ENCODE peak calls at places on chromosomes 3 and 15, in ten cellular contexts. L is progenitor cell of endocrine pancreas, V is HFF-Myc, X is GM13977, B is cardiac fibroblast, M is A549, E is mammary epithelial cell, J is left ventricle myocardium inferior, G is fibroblast of villous mesenchyme, W is type B pancreatic cell. K is an unnamed sample.

GRCh38 chr3:73508330-73508954 is 116.3 kb downstream of the PDZRN3 start:
- DNase-seq in L (no peak), V (peak), X (peak), B (peak), M (peak), E (peak), J (no peak), G (peak), W (no peak), K (no peak)

GRCh38 chr15:79179108-79179561 is 88.6 kb upstream of the RASGRF1 start:
- DNase-seq in L (no peak), V (no peak), X (no peak), B (no peak), M (peak), E (peak), J (no peak), G (peak), W (no peak), K (no peak)

GRCh38 chr3:151875759-151876158 is 2.3 kb downstream of the SUCNR1 start:
- DNase-seq in L (no peak), V (no peak), X (no peak), B (no peak), M (peak), E (no peak), J (no peak), G (no peak), W (no peak), K (no peak)

GRCh38 chr3:127689266-127689860 is 16.6 kb downstream of the ABTB1 start:
- DNase-seq in L (no peak), V (no peak), X (no peak), B (no peak), M (no peak), E (no peak), J (peak), G (no peak), W (no peak), K (no peak)

GRCh38 chr15:69468241-69469121 is 15.9 kb downstream of the RPLP1 start:
- DNase-seq in L (no peak), V (no peak), X (peak), B (no peak), M (no peak), E (peak), J (no peak), G (peak), W (no peak), K (no peak)

GRCh38 chr3:194342861-194343560 is 8.1 kb downstream of the CPN2 start:
- DNase-seq in L (no peak), V (no peak), X (no peak), B (no peak), M (no peak), E (no peak), J (no peak), G (no peak), W (no peak), K (no peak)

GRCh38 chr3:87206070-87206469 is 21.0 kb upstream of the CHMP2B start:
- DNase-seq in L (no peak), V (peak), X (no peak), B (peak), M (peak), E (peak), J (no peak), G (peak), W (no peak), K (no peak)

GRCh38 chr15:59311245-59311644 is 61.4 kb downstream of the MYO1E start:
- DNase-seq in L (no peak), V (no peak), X (no peak), B (no peak), M (no peak), E (no peak), J (no peak), G (no peak), W (no peak), K (no peak)

GRCh38 chr3:57512174-57512573 is 32.0 kb downstream of the DNAH12 start:
- DNase-seq in L (no peak), V (no peak), X (no peak), B (peak), M (no peak), E (no peak), J (no peak), G (peak), W (no peak), K (no peak)

GRCh38 chr3:4994823-4995499 is 15.7 kb downstream of the BHLHE40 start:
- DNase-seq in L (no peak), V (no peak), X (no peak), B (peak), M (peak), E (peak), J (peak), G (peak), W (peak), K (no peak)

GRCh38 chr3:123258811-123259420 is 57.2 kb downstream of the SEC22A start:
- DNase-seq in L (no peak), V (peak), X (no peak), B (peak), M (peak), E (peak), J (no peak), G (peak), W (no peak), K (no peak)

GRCh38 chr15:30940359-30940758 is 36.6 kb downstream of the FAN1 start:
- DNase-seq in L (no peak), V (no peak), X (no peak), B (no peak), M (peak), E (no peak), J (no peak), G (no peak), W (no peak), K (no peak)

GRCh38 chr3:12193485-12194165 is 34.9 kb upstream of the TIMP4 start:
- DNase-seq in L (no peak), V (peak), X (peak), B (peak), M (peak), E (peak), J (no peak), G (peak), W (no peak), K (no peak)

GRCh38 chr15:44595246-44595645 is 58.3 kb downstream of the EIF3J start:
- DNase-seq in L (no peak), V (no peak), X (no peak), B (no peak), M (no peak), E (no peak), J (no peak), G (peak), W (no peak), K (no peak)

GRCh38 chr15:53072077-53072476 is 281.9 kb upstream of the ONECUT1 start:
- DNase-seq in L (peak), V (peak), X (no peak), B (peak), M (peak), E (peak), J (no peak), G (no peak), W (peak), K (no peak)

GRCh38 chr15:40353697-40354096 is 2.9 kb downstream of the PHGR1 start:
- DNase-seq in L (no peak), V (no peak), X (no peak), B (no peak), M (no peak), E (no peak), J (no peak), G (no peak), W (no peak), K (no peak)

GRCh38 chr3:73815966-73816365 is 191.2 kb upstream of the PDZRN3 start:
- DNase-seq in L (no peak), V (no peak), X (no peak), B (no peak), M (no peak), E (peak), J (no peak), G (no peak), W (no peak), K (no peak)

GRCh38 chr3:59894425-59895146 is 844.8 kb upstream of the CFAP20DC start:
- DNase-seq in L (no peak), V (no peak), X (no peak), B (no peak), M (no peak), E (no peak), J (no peak), G (no peak), W (no peak), K (no peak)

GRCh38 chr3:170493712-170494182 is 75.1 kb downstream of the CLDN11 start:
- DNase-seq in L (no peak), V (no peak), X (no peak), B (peak), M (peak), E (peak), J (no peak), G (peak), W (no peak), K (no peak)

GRCh38 chr15:74315626-74316025 is 51.8 kb downstream of the CYP11A1 start:
- DNase-seq in L (no peak), V (no peak), X (no peak), B (no peak), M (no peak), E (no peak), J (peak), G (no peak), W (no peak), K (no peak)

GRCh38 chr3:61790411-61790810 is 229.0 kb downstream of the PTPRG start:
- DNase-seq in L (no peak), V (no peak), X (no peak), B (no peak), M (no peak), E (no peak), J (no peak), G (no peak), W (no peak), K (no peak)

GRCh38 chr3:26460975-26461374 is 161.6 kb upstream of the LRRC3B start:
- DNase-seq in L (no peak), V (no peak), X (no peak), B (no peak), M (no peak), E (no peak), J (no peak), G (no peak), W (no peak), K (no peak)

GRCh38 chr3:170745211-170745718 is 124.7 kb downstream of the RPL22L1 start:
- DNase-seq in L (no peak), V (peak), X (no peak), B (peak), M (no peak), E (peak), J (no peak), G (peak), W (no peak), K (no peak)

GRCh38 chr3:36494461-36495109 is 114.3 kb downstream of the STAC start:
- DNase-seq in L (no peak), V (no peak), X (no peak), B (peak), M (peak), E (peak), J (no peak), G (peak), W (no peak), K (no peak)

GRCh38 chr3:6262035-6262434 is 598.9 kb upstream of the GRM7 start:
- DNase-seq in L (no peak), V (no peak), X (no peak), B (no peak), M (no peak), E (no peak), J (no peak), G (no peak), W (no peak), K (no peak)

GRCh38 chr3:42010530-42010929 is 48.6 kb upstream of the ULK4 start:
- DNase-seq in L (no peak), V (no peak), X (no peak), B (no peak), M (no peak), E (no peak), J (no peak), G (no peak), W (no peak), K (no peak)

GRCh38 chr15:101641894-101642293 is 10.3 kb downstream of the TM2D3 start:
- DNase-seq in L (no peak), V (no peak), X (no peak), B (peak), M (no peak), E (peak), J (no peak), G (peak), W (no peak), K (no peak)

GRCh38 chr3:148718982-148719862 is 21.5 kb downstream of the AGTR1 start:
- DNase-seq in L (no peak), V (no peak), X (no peak), B (peak), M (peak), E (no peak), J (no peak), G (peak), W (no peak), K (no peak)

GRCh38 chr15:73723146-73723545 is 30.0 kb downstream of the INSYN1 start:
- DNase-seq in L (no peak), V (no peak), X (no peak), B (no peak), M (no peak), E (no peak), J (no peak), G (no peak), W (no peak), K (no peak)

GRCh38 chr3:71048948-71049347 is 534.6 kb downstream of the FOXP1 start:
- DNase-seq in L (no peak), V (no peak), X (no peak), B (no peak), M (peak), E (no peak), J (no peak), G (peak), W (no peak), K (no peak)

GRCh38 chr3:146476094-146476740 is 6.9 kb upstream of the PLSCR2 start:
- DNase-seq in L (no peak), V (no peak), X (no peak), B (no peak), M (no peak), E (no peak), J (no peak), G (no peak), W (no peak), K (no peak)

GRCh38 chr15:69909719-69910444 is 187.8 kb downstream of the TLE3 start:
- DNase-seq in L (no peak), V (no peak), X (no peak), B (no peak), M (peak), E (no peak), J (no peak), G (no peak), W (no peak), K (no peak)

GRCh38 chr3:126337980-126338651 is 19.1 kb downstream of the KLF15 start:
- DNase-seq in L (no peak), V (no peak), X (no peak), B (no peak), M (no peak), E (no peak), J (no peak), G (no peak), W (peak), K (no peak)

GRCh38 chr3:181709537-181710279 is 2.0 kb upstream of the SOX2 start:
- DNase-seq in L (peak), V (peak), X (peak), B (peak), M (peak), E (peak), J (peak), G (peak), W (peak), K (peak)

GRCh38 chr3:152314677-152315353 is 46.1 kb downstream of the MBNL1 start:
- DNase-seq in L (no peak), V (no peak), X (no peak), B (peak), M (no peak), E (no peak), J (no peak), G (peak), W (no peak), K (no peak)

GRCh38 chr3:143326983-143327382 is 207.4 kb downstream of the CHST2 start:
- DNase-seq in L (no peak), V (no peak), X (no peak), B (no peak), M (no peak), E (no peak), J (no peak), G (no peak), W (no peak), K (no peak)

GRCh38 chr3:53703630-53704362 is 142.4 kb downstream of the CHDH start:
- DNase-seq in L (no peak), V (no peak), X (no peak), B (no peak), M (no peak), E (no peak), J (no peak), G (no peak), W (peak), K (no peak)
- TF ChIP-seq CTCF in L (no peak), V (no peak), X (no peak), B (no peak), M (no peak), E (no peak), J (no peak), G (no peak), W (no peak), K (no peak)

GRCh38 chr3:188342991-188343732 is 189.2 kb downstream of the LPP start:
- DNase-seq in L (no peak), V (no peak), X (no peak), B (no peak), M (no peak), E (no peak), J (peak), G (no peak), W (no peak), K (no peak)
- TF ChIP-seq CTCF in L (no peak), V (no peak), X (no peak), B (no peak), M (no peak), E (no peak), J (no peak), G (no peak), W (no peak), K (no peak)

DNA sequence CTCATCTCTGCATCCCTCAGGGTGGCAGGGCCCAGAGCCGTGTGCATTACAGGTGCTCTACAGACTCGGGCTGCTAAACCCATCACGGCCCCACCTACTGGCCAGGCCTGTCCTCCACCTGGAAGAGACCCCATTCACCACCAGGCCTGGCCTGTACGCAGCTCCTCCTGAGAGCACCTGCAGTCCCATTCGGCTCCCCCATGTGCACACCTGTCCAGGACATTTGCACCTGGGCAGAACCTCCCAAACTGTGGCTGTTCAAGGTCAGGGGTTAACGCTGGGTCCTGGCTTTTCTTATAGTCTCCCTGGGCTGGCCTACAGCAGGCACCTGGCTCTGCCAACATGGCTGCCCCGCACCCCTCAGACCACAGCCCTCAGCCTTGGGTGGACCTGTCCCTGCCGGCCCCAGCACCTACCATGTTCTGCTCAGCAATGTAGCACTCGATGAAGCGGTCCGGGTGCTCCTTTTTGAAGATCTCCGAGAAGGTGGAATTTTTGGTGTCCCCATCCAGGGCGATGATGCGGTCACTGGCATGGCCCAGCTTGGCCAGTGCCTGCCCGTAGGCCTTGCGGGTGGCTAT is 25.7 kb downstream of the TKT start:
- DNase-seq in L (no peak), V (no peak), X (no peak), B (no peak), M (no peak), E (no peak), J (no peak), G (no peak), W (no peak), K (no peak)
- TF ChIP-seq CTCF in L (peak), V (peak), X (no peak), B (no peak), M (no peak), E (no peak), J (no peak), G (no peak), W (no peak), K (no peak)

DNA sequence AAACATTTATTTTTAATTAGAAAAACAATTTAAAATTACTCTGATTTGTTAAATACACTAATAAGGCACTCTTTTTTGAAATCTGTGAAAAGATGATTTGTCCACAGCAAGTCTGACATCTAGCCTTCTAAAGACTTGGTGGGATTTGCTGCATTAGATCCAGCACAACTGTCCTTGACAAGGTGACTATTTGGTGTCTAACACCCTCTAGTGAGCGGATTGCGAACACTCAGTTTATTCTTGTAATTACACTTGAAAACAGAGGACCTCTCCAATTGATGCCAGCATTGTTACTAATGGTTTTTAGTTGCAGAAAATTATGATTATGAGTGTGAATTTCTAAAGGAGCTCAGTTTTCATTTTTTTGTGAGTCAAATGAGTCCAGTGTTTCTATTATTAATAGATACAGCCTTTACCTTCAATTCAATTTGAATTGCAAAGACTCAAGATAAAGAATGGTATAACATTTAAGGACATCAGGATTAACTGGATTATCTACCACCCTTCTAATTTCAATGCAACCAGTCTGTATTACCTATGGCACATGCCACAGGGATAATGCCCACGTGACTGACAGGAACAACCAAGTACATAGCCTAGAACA is 29.7 kb upstream of the STRIT1 start:
- DNase-seq in L (peak), V (peak), X (peak), B (peak), M (peak), E (peak), J (no peak), G (peak), W (no peak), K (no peak)
- TF ChIP-seq CTCF in L (peak), V (peak), X (peak), B (peak), M (peak), E (peak), J (peak), G (peak), W (peak), K (no peak)

DNA sequence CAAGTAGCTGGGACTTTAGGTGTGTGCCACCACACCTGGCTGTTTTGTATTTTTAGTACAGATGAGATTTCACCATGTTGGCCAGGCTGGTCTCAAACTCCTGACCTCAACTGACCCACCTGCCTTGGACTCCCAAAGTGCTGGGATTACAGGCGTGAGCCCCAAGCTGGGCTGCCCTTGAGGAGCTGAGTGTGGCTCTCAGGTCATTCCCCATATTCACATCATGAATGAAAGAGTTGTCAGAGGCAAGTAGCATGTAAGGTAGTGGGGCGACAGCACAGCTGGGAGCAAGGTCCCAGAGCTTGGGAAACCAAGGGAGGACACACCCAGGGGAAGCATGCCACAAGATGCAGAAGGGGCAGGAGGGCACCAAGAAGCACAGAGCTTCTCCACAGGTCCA is 4.9 kb downstream of the CCDC71 start:
- DNase-seq in L (no peak), V (no peak), X (no peak), B (no peak), M (no peak), E (no peak), J (no peak), G (no peak), W (no peak), K (no peak)
- TF ChIP-seq CTCF in L (no peak), V (no peak), X (no peak), B (no peak), M (no peak), E (no peak), J (no peak), G (no peak), W (no peak), K (no peak)

K was measured in omental fat pad.